ENCODE peak calls at places on chromosomes 2 and 18, in four cellular contexts. E is WTC11, L is HepG2, R is K562. Z is an unnamed sample.

GRCh38 chr18:4077204-4077603 is 377.9 kb downstream of the DLGAP1 start:
- DNase-seq in E (no peak), R (no peak), L (no peak), Z (no peak)

GRCh38 chr2:237492137-237492890 is 5.3 kb downstream of the MLPH start:
- DNase-seq in L (no peak), E (no peak), R (no peak), Z (no peak)

GRCh38 chr2:164126960-164127359 is 391.2 kb upstream of the FIGN start:
- DNase-seq in L (no peak), R (no peak), E (no peak), Z (no peak)

GRCh38 chr18:45361148-45361851 is 254.0 kb upstream of the SLC14A2 start:
- DNase-seq in E (no peak), L (no peak), R (no peak), Z (no peak)

GRCh38 chr18:69326094-69326493 is 74.6 kb upstream of the DOK6 start:
- DNase-seq in L (no peak), R (no peak), E (no peak), Z (no peak)

GRCh38 chr2:28343184-28343942 is 49.3 kb upstream of the FOSL2 start:
- DNase-seq in E (no peak), L (no peak), R (no peak), Z (no peak)

GRCh38 chr2:75361486-75361885 is 162.2 kb upstream of the TACR1 start:
- DNase-seq in R (no peak), E (no peak), L (no peak), Z (peak; percentile 7)

GRCh38 chr18:68721681-68722583 is 7.0 kb upstream of the TMX3 start:
- DNase-seq in L (no peak), E (no peak), R (no peak), Z (no peak)

GRCh38 chr2:165815742-165816141 is 21.7 kb upstream of the GALNT3 start:
- DNase-seq in R (no peak), E (no peak), L (no peak), Z (no peak)

GRCh38 chr18:79944126-79944731 is 7.2 kb downstream of the SLC66A2 start:
- DNase-seq in L (no peak), R (no peak), E (no peak), Z (no peak)

GRCh38 chr2:103139628-103140268 is 377.9 kb downstream of the TMEM182 start:
- DNase-seq in R (no peak), L (no peak), E (no peak), Z (no peak)

GRCh38 chr18:77671456-77672167 is 422.0 kb downstream of the GALR1 start:
- DNase-seq in E (peak; percentile 53), R (no peak), L (no peak), Z (no peak)

GRCh38 chr2:84879595-84880394 is 1.1 kb downstream of the TRABD2A start:
- DNase-seq in L (no peak), R (no peak), E (peak; percentile 55), Z (no peak)

GRCh38 chr2:191230174-191230573 is 15.0 kb upstream of the MYO1B start:
- DNase-seq in R (no peak), L (no peak), E (no peak), Z (no peak)

GRCh38 chr2:160063266-160063665 is 851 bp upstream of the PLA2R1 start:
- DNase-seq in E (no peak), R (no peak), L (no peak), Z (no peak)

GRCh38 chr2:8312861-8313768 is 368.7 kb upstream of the ID2 start:
- DNase-seq in L (no peak), E (no peak), R (peak; percentile 59), Z (no peak)

GRCh38 chr18:59881728-59882685 is 17.8 kb upstream of the PMAIP1 start:
- DNase-seq in E (no peak), L (peak; percentile 64), R (no peak), Z (no peak)

GRCh38 chr2:70646429-70646828 is 92.8 kb upstream of the TGFA start:
- DNase-seq in E (no peak), R (no peak), L (no peak), Z (no peak)

GRCh38 chr2:16860627-16861026 is 195.0 kb upstream of the CYRIA start:
- DNase-seq in L (no peak), R (no peak), E (no peak), Z (no peak)

GRCh38 chr2:144084114-144084661 is 435.7 kb downstream of the ZEB2 start:
- DNase-seq in R (no peak), E (no peak), L (no peak), Z (no peak)

GRCh38 chr2:120451334-120451733 is 105.4 kb downstream of the INHBB start:
- DNase-seq in E (no peak), L (no peak), R (no peak), Z (no peak)

GRCh38 chr18:7721532-7721931 is 154.4 kb downstream of the PTPRM start:
- DNase-seq in R (no peak), E (no peak), L (no peak), Z (no peak)

GRCh38 chr18:59008302-59008974 is 131.2 kb upstream of the SEC11C start:
- DNase-seq in R (no peak), E (no peak), L (no peak), Z (no peak)

GRCh38 chr2:138871312-138871711 is 91.1 kb upstream of the NXPH2 start:
- DNase-seq in L (no peak), E (no peak), R (no peak), Z (no peak)

GRCh38 chr2:122062506-122062905 is 307.1 kb downstream of the TSN start:
- DNase-seq in R (no peak), L (no peak), E (no peak), Z (no peak)

GRCh38 chr2:18831916-18832510 is 242.6 kb upstream of the NT5C1B start:
- DNase-seq in E (no peak), R (no peak), L (no peak), Z (no peak)

GRCh38 chr2:217386041-217386440 is 526.2 kb upstream of the TNP1 start:
- DNase-seq in E (no peak), L (no peak), R (no peak), Z (no peak)

GRCh38 chr2:84676295-84676694 is 160.0 kb downstream of the DNAH6 start:
- DNase-seq in L (no peak), R (no peak), E (no peak), Z (no peak)

GRCh38 chr18:63505566-63506335 is 29.0 kb downstream of the SERPINB5 start:
- DNase-seq in L (peak; percentile 13), E (peak; percentile 75), R (peak; percentile 43), Z (peak; percentile 16)

GRCh38 chr2:129069875-129070594 is 751.4 kb upstream of the HS6ST1 start:
- DNase-seq in L (peak; percentile 8), R (no peak), E (no peak), Z (no peak)

DNA sequence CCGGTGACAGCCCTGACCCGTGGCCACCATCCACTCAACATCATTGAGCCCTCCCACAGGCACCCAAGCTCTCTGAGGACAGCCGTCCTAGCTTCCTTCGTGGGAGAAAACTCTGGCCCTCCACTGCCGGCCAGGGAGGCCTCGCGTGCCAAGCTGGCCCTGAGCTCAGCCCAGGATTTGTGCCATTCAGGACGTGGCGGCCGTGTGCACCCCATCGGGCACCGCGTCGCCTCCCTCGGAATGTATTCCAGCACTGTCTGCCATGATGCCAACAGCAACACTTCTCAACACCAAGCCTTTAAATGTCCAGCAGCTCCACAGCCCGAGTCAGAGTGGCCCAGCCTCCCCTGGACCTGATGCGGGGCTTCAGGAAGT is 35.7 kb downstream of the ZNF516 start:
- DNase-seq in E (no peak), L (no peak), R (no peak), Z (no peak)
- TF ChIP-seq FOXJ3 in E (no peak), L (no peak), R (no peak), Z (no peak)

GRCh38 chr2:157787364-157787938 is 88.7 kb downstream of the ACVR1 start:
- DNase-seq in L (no peak), R (no peak), E (no peak), Z (no peak)

GRCh38 chr2:157785200-157785599 is 90.9 kb downstream of the ACVR1 start:
- DNase-seq in L (no peak), R (no peak), E (no peak), Z (no peak)

GRCh38 chr2:157785866-157786662 is 90.1 kb downstream of the ACVR1 start:
- DNase-seq in L (no peak), E (no peak), R (no peak), Z (no peak)

GRCh38 chr2:157788201-157788600 is 87.9 kb downstream of the ACVR1 start:
- DNase-seq in R (no peak), E (no peak), L (no peak), Z (no peak)

GRCh38 chr2:157786663-157787363 is 89.3 kb downstream of the ACVR1 start:
- DNase-seq in R (peak; percentile 88), L (no peak), E (no peak), Z (no peak)
- TF ChIP-seq FOXJ3 in R (no peak), L (no peak), E (no peak), Z (no peak)

GRCh38 chr2:214881647-214882205 is 72.2 kb upstream of the BARD1 start:
- DNase-seq in E (no peak), R (no peak), L (no peak), Z (no peak)
- TF ChIP-seq FOXJ3 in E (no peak), R (no peak), L (no peak), Z (no peak)

GRCh38 chr2:183078163-183078466 is 432 bp upstream of the DUSP19 start:
- DNase-seq in E (no peak), L (no peak), R (no peak), Z (peak; percentile 76)
- TF ChIP-seq FOXJ3 in E (no peak), L (no peak), R (no peak), Z (no peak)

DNA sequence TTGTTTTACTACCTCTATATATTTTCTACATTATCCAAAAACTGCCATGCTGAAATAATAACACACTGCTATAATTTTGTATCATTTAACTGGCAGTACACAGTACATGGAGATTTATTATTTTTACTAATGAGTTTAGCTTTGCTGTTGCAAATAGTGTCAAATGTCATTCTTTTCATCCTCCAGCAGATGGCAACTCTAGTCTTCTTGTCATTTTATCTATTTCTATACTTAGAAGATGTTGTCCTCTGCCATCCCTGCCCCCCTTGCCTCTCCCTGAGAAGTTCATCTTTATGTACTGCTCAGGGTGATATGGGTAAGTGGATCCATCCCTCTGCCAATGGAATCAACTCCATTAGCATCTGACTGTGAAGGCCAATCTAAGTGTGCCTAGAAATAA is 21.7 kb upstream of the LRRTM1 start:
- DNase-seq in E (no peak), R (no peak), L (peak; percentile 18), Z (peak; percentile 45)
- TF ChIP-seq FOXJ3 in E (no peak), R (no peak), L (no peak), Z (no peak)

DNA sequence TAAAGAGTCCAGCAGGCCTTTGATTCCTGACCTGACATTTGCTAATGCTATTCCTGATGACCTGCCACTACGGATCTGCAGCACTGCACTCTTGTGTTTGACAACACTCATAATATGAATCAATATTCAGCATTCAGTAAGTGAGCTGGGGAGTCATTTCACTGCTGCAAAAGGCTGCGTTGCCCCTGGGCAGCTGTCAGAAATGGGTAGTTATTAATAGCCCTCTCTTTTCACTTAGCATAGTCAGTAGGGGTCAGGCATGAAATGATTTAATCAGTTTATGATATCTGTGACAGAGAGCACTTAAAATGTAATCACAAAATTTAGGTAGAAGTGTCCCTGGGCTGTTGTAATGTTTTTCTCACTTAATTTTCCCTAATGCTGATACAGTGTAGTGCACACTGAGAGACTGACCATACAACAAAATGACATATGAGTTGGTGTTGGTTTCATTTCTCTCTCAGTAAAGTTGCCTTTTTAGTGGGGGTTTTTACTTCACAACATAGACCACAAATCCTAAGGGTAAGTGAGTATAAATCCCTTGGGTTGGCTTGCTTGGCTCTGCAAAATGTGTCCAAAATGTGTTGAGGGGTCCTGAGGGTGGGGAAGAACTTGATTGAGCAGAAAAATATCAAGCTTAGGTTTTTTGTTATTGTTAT is 184.9 kb downstream of the CAMKMT start:
- DNase-seq in R (no peak), L (no peak), E (no peak), Z (peak; percentile 73)
- TF ChIP-seq FOXJ3 in R (no peak), L (no peak), E (no peak), Z (peak; percentile 90)

GRCh38 chr2:35846-36245 is 10.5 kb downstream of the FAM110C start:
- DNase-seq in E (no peak), L (no peak), R (no peak), Z (no peak)
- TF ChIP-seq FOXJ3 in E (no peak), L (no peak), R (no peak), Z (no peak)

Z was measured in SK-N-SH.